ENCODE peak calls at places on chromosomes 1 and 21, in nine cellular contexts. P is GM23338, A is AG04450, R is tibial artery, J is breast epithelium, M is lower lobe of right lung, Q is upper lobe of right lung, V is heart right ventricle, W is pancreas. S is an unnamed sample.

GRCh38 chr1:231421616-231421970 is 494 bp downstream of the EGLN1 start:
- DNase-seq in W (peak), J (no peak), V (peak), Q (no peak), R (peak), P (no peak), M (peak), A (no peak), S (peak)

GRCh38 chr1:9289090-9289534 is 3.6 kb upstream of the SPSB1 start:
- DNase-seq in R (peak), P (peak), V (peak), A (no peak), Q (peak), W (peak), J (peak), M (peak), S (peak)

GRCh38 chr1:235898126-235898525 is 31.4 kb upstream of the LYST start:
- DNase-seq in A (no peak), Q (no peak), P (no peak), V (no peak), M (no peak), R (no peak), J (no peak), W (no peak), S (no peak)

GRCh38 chr1:244836135-244836521 is 670 bp downstream of the COX20 start:
- DNase-seq in W (no peak), A (no peak), M (no peak), P (peak), V (no peak), Q (no peak), J (no peak), R (no peak), S (no peak)

GRCh38 chr21:18235545-18235944 is 9.1 kb upstream of the CHODL start:
- DNase-seq in M (no peak), W (no peak), A (no peak), J (no peak), V (no peak), R (no peak), Q (no peak), P (no peak), S (no peak)

GRCh38 chr21:22311741-22312462 is 1313.7 kb downstream of the NCAM2 start:
- DNase-seq in V (no peak), Q (no peak), P (no peak), J (no peak), W (no peak), M (no peak), R (no peak), A (no peak), S (no peak)

GRCh38 chr1:109630081-109630880 is 10.6 kb downstream of the AMPD2 start:
- DNase-seq in W (no peak), Q (no peak), A (no peak), R (no peak), J (no peak), M (no peak), V (no peak), P (peak), S (peak)

GRCh38 chr1:217528271-217528670 is 102.6 kb downstream of the GPATCH2 start:
- DNase-seq in R (no peak), W (no peak), V (no peak), J (no peak), P (no peak), M (no peak), Q (no peak), A (peak), S (no peak)

GRCh38 chr1:62361426-62361825 is 42.2 kb upstream of the KANK4 start:
- DNase-seq in A (no peak), P (no peak), R (no peak), W (peak), Q (no peak), J (no peak), V (no peak), M (no peak), S (no peak)

GRCh38 chr1:21749859-21750468 is 33.0 kb downstream of the USP48 start:
- DNase-seq in W (no peak), A (no peak), R (no peak), Q (no peak), P (no peak), J (no peak), M (no peak), V (no peak), S (no peak)

GRCh38 chr1:64043976-64044375 is 159.4 kb upstream of the UBE2U start:
- DNase-seq in V (no peak), A (no peak), W (no peak), J (no peak), M (no peak), P (no peak), Q (no peak), R (peak), S (no peak)

GRCh38 chr1:56837244-56837926 is 17.2 kb upstream of the C8A start:
- DNase-seq in R (no peak), V (no peak), J (no peak), W (no peak), Q (no peak), A (no peak), M (no peak), P (no peak), S (no peak)

GRCh38 chr1:39133340-39133684 is 71.2 kb upstream of the MACF1 start:
- DNase-seq in Q (no peak), V (no peak), W (no peak), R (no peak), P (no peak), J (no peak), M (no peak), A (no peak), S (no peak)

GRCh38 chr1:224287714-224288113 is 42.3 kb downstream of the NVL start:
- DNase-seq in M (no peak), P (peak), W (no peak), J (no peak), V (no peak), R (no peak), A (no peak), Q (no peak), S (no peak)

GRCh38 chr1:234478152-234478480 is 863 bp downstream of the TARBP1 start:
- DNase-seq in A (no peak), V (peak), Q (peak), P (peak), M (peak), W (peak), R (peak), J (peak), S (peak)

GRCh38 chr1:15168479-15168878 is 14.9 kb downstream of the TMEM51 start:
- DNase-seq in J (no peak), A (peak), R (no peak), V (no peak), W (no peak), Q (peak), M (no peak), P (no peak), S (no peak)
- TF ChIP-seq CTCF in J (no peak), A (peak), R (no peak), V (no peak), W (no peak), Q (no peak), M (no peak), P (no peak), S (no peak)

DNA sequence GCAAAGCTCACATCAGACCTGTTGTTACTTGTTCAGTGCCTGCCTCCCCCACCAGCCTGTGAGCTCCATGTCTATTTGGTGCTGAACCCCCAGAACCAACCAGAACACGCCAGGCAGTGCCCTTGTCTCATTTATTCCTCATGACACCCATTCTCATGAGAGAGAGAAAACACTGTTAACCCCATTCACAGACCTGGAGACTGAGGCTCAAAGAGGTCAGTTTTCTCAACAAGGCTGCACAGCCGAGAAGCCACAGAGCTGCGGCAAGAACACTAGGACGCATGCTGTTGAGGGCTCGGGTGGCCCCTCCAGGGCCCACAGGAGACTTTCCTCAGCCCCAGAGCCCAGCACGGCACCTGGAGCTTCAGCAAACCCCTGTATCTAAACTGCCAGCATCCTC is 13.1 kb downstream of the KCNN3 start:
- DNase-seq in P (no peak), J (no peak), W (no peak), V (no peak), R (no peak), A (no peak), M (no peak), Q (no peak), S (no peak)
- H3K27ac ChIP-seq in P (no peak), J (no peak), W (no peak), V (no peak), R (no peak), A (no peak), M (no peak), Q (no peak), S (no peak)

GRCh38 chr1:189859385-189859977 is 618.2 kb downstream of the BRINP3 start:
- DNase-seq in R (no peak), Q (no peak), P (peak), W (no peak), J (no peak), A (no peak), M (no peak), V (no peak), S (peak)
- TF ChIP-seq CTCF in R (no peak), Q (peak), P (peak), W (peak), J (no peak), A (peak), M (peak), V (peak), S (peak)

GRCh38 chr1:17120483-17120882 is 1.2 kb upstream of the PADI2 start:
- DNase-seq in P (no peak), V (no peak), M (no peak), J (no peak), R (no peak), A (no peak), Q (no peak), W (no peak), S (no peak)
- H3K27ac ChIP-seq in P (no peak), V (no peak), M (no peak), J (no peak), R (no peak), A (no peak), Q (no peak), W (no peak), S (no peak)

DNA sequence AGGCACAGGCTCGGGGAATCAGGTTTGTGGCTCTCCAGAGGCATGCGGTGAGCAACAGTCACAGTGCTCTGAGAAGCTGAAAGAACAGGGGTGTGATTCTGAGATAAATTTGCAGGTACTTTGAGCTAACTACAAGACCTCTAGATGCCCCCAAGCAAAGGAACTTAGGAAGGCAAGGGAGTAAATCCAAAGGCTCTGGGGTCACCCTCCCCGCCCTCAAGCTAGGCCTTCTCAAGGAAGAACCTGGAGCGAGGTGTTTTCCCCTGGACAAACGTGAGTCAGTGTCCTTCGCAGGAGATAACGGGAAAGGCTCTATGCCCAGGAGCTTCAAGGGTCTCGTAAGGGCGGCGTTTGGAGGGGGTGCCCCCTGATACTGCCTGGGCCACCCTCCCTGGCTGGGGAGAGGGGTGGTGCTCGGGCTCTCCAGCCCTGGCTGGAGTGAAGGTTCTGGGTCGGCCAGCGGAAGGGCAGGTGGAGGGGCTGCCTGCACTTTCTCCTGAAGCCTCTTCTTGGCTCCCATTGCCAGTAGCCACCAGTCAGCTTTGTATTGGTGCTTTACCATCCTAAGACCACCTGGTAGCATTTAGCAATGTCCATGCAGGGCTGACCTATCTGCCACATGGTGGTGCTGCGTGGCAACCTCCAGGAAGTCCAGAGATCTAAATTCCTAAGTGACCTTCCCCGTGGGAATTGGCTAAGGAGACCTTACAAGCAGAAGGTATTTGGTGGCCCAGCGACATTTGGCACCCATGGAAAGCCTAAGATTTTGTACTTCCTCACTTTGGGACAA is 44.0 kb downstream of the GPR161 start:
- DNase-seq in A (no peak), R (no peak), W (no peak), Q (no peak), V (no peak), M (no peak), J (no peak), P (peak), S (no peak)
- TF ChIP-seq CTCF in A (peak), R (peak), W (peak), Q (peak), V (peak), M (peak), J (no peak), P (peak), S (peak)

DNA sequence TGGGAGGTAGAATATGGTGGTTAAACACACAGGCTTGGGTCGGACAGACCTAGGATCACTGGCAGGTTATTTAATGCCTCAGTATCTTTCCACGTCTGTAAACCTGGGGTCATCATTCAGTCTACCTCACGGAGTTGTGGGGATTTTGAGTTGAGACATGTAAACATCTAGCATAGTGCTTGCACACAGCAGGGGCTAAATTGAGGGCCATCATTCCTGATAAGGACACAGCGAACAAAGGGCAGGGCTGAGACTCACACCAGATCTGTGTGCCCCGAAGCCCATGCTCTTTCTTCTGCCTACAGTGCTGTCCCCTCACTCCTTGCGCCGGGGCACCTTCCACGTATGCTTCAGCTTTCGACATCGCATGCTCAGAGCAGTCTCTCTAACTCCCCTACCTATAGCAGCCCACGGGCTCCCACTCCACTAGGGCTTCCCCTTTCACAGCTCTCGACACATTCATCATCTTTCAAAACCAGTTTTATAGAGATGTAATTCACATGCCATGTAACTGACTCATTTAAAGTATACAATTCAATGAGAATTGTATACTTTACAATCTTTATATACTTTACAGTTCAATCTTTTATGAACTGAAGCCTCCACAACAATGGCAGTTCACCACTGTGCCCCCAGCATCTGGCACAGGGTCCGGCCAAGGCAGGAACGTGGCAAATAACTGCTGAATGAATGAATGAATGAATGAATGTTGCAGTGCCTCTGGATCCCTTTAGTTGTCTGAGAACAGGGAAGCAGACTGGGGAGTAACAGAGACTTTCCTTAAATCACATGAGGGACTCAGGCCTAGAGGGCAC is 48.0 kb downstream of the GPR161 start:
- DNase-seq in V (no peak), J (no peak), W (no peak), Q (no peak), A (no peak), P (no peak), M (no peak), R (no peak), S (no peak)
- H3K27ac ChIP-seq in V (no peak), J (no peak), W (no peak), Q (no peak), A (peak), P (no peak), M (no peak), R (no peak), S (no peak)

DNA sequence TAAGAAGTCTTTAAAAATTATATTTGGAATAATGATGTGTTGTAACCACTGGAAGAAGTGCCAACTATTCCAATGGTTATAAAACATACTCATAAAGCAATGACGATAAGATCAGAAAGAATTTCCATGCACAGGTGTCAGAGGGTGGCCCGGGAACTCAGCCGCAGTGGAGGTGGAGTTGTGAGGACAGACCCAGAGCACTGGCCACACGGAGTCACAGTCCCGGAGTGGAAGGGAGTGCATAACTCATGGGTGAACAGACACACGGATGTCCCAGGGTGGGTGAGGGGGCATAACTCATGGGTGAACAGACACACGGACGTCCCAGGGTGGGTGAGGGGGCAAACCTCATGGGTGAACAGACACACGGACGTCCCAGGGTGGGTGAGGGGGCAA is 2.5 kb downstream of the KRTAP10-4 start:
- DNase-seq in R (no peak), Q (no peak), P (no peak), M (peak), J (peak), V (no peak), A (no peak), W (no peak), S (no peak)
- TF ChIP-seq CTCF in R (no peak), Q (no peak), P (no peak), M (no peak), J (no peak), V (no peak), A (no peak), W (no peak), S (no peak)

DNA sequence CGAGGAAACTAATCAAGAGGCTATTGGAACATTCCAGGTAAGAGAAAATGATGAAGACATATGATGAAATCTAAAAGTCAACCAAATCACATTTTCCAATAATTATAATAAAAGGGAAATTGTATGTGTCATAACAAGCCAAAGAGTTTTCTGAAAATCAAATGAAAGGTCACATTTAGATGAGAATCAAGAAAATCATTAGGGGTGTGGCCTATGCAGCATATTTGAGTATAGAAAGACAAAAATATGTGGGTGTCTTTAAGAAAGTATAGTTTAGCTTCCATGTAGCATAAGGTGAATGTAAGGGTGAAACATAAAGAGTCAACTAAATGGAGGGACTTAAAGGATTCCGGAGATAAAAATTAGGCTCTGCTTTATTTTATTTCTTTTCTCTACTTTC is 9.2 kb upstream of the RNPC3 start:
- DNase-seq in W (no peak), J (no peak), P (no peak), R (no peak), A (no peak), V (no peak), M (no peak), Q (no peak), S (no peak)
- H3K27ac ChIP-seq in W (no peak), J (no peak), P (no peak), R (no peak), A (no peak), V (no peak), M (no peak), Q (no peak), S (no peak)